ENCODE peak calls at places on chromosomes 6 and 20, in seven cellular contexts. I is small intestine; Q is stimulated activated CD4-positive, alpha-beta T cell treated with anti-CD3 and anti-CD28 coated beads, Interleukin-4, amount 100 ng/mL, for 1 hour; B is Panc1; L is NCI-H226; S is T-cell; C is ELR. D is an unnamed sample.
A peak's percentile ranks its signal among the peaks of the same experiment; 100 is the strongest.

GRCh38 chr20:6828794-6829423 is 61.4 kb downstream of the BMP2 start:
- DNase-seq in I (peak; percentile 73), Q (peak; percentile 7), B (peak; percentile 42), L (peak; percentile 13), S (no peak), C (peak; percentile 45), D (peak; percentile 40)

GRCh38 chr20:45629496-45630100 is at the start of gene WFDC10A:
- DNase-seq in I (peak; percentile 72), Q (no peak), B (peak; percentile 58), L (peak; percentile 35), S (no peak), C (peak; percentile 81), D (peak; percentile 5)

GRCh38 chr6:139133272-139133671 is 1.6 kb upstream of the HECA start:
- DNase-seq in I (no peak), Q (no peak), B (no peak), L (no peak), S (no peak), C (no peak), D (no peak)

GRCh38 chr6:42523158-42523814 is 40.5 kb upstream of the UBR2 start:
- DNase-seq in I (no peak), Q (no peak), B (no peak), L (no peak), S (no peak), C (peak; percentile 57), D (no peak)

GRCh38 chr6:144909753-144910280 is 624.7 kb downstream of the UTRN start:
- DNase-seq in I (no peak), Q (no peak), B (no peak), L (no peak), S (no peak), C (peak; percentile 44), D (no peak)

GRCh38 chr6:80938131-80938530 is 814.4 kb downstream of the TENT5A start:
- DNase-seq in I (no peak), Q (no peak), B (no peak), L (no peak), S (no peak), C (no peak), D (no peak)

GRCh38 chr6:87706187-87706966 is 4.3 kb upstream of the AKIRIN2 start:
- DNase-seq in I (no peak), Q (no peak), B (no peak), L (peak; percentile 54), S (no peak), C (peak; percentile 69), D (no peak)

GRCh38 chr6:35370799-35371493 is 28.6 kb downstream of the PPARD start:
- DNase-seq in I (peak; percentile 28), Q (no peak), B (no peak), L (peak; percentile 4), S (no peak), C (no peak), D (no peak)

GRCh38 chr6:112710710-112711109 is 363.6 kb downstream of the RFPL4B start:
- DNase-seq in I (no peak), Q (no peak), B (no peak), L (no peak), S (no peak), C (no peak), D (no peak)

GRCh38 chr20:25738198-25738597 is 41.5 kb upstream of the ZNF337 start:
- DNase-seq in I (no peak), Q (no peak), B (no peak), L (peak; percentile 47), S (no peak), C (peak; percentile 85), D (no peak)

GRCh38 chr6:79604583-79605037 is 26.5 kb upstream of the SH3BGRL2 start:
- DNase-seq in I (peak; percentile 69), Q (no peak), B (no peak), L (peak; percentile 53), S (no peak), C (peak; percentile 38), D (no peak)

GRCh38 chr20:17823382-17824144 is 123.8 kb downstream of the BANF2 start:
- DNase-seq in I (peak; percentile 97), Q (no peak), B (no peak), L (no peak), S (no peak), C (no peak), D (no peak)

GRCh38 chr20:17570347-17571152 is 675 bp downstream of the DSTN start:
- DNase-seq in I (peak; percentile 70), Q (no peak), B (no peak), L (no peak), S (no peak), C (peak; percentile 65), D (no peak)

GRCh38 chr6:132131777-132132176 is 180.6 kb upstream of the CCN2 start:
- DNase-seq in I (peak; percentile 17), Q (no peak), B (peak; percentile 88), L (peak; percentile 99), S (no peak), C (peak; percentile 97), D (no peak)

GRCh38 chr20:8213831-8214587 is 81.9 kb downstream of the PLCB1 start:
- DNase-seq in I (peak; percentile 48), Q (no peak), B (no peak), L (no peak), S (no peak), C (no peak), D (no peak)

GRCh38 chr6:47031656-47032055 is 10.5 kb downstream of the ADGRF1 start:
- DNase-seq in I (no peak), Q (no peak), B (no peak), L (no peak), S (no peak), C (no peak), D (no peak)

GRCh38 chr6:81215092-81215432 is 537.4 kb downstream of the TENT5A start:
- DNase-seq in I (no peak), Q (no peak), B (no peak), L (no peak), S (no peak), C (no peak), D (no peak)

GRCh38 chr6:100260584-100260983 is 204.1 kb downstream of the SIM1 start:
- DNase-seq in I (no peak), Q (no peak), B (no peak), L (no peak), S (no peak), C (peak; percentile 46), D (no peak)

GRCh38 chr6:37354526-37355384 is 972 bp downstream of the RNF8 start:
- DNase-seq in I (peak; percentile 55), Q (peak; percentile 27), B (no peak), L (no peak), S (no peak), C (peak; percentile 63), D (no peak)

D was measured in SK-N-MC.